ENCODE peak calls at places on chromosomes 16 and 17, in six cellular contexts. V, Y, S, H, D and C are unnamed samples.

GRCh38 chr16:49833055-49833454 is 22.9 kb downstream of the ZNF423 start:
- DNase-seq in Y (no peak), D (peak; percentile 44), S (peak; percentile 71), H (no peak), V (no peak), C (peak; percentile 45)

GRCh38 chr17:61312406-61313295 is 87.0 kb upstream of the TBX2 start:
- DNase-seq in H (no peak), Y (peak; percentile 42), D (no peak), S (no peak), V (no peak), C (no peak)

GRCh38 chr17:72126575-72127486 is 6.0 kb downstream of the SOX9 start:
- DNase-seq in H (no peak), D (no peak), S (peak; percentile 53), V (no peak), Y (no peak), C (no peak)

GRCh38 chr17:27469256-27469655 is 13.0 kb downstream of the KSR1 start:
- DNase-seq in H (no peak), D (no peak), V (no peak), S (no peak), Y (no peak), C (no peak)

GRCh38 chr17:41664587-41665565 is 23.8 kb upstream of the EIF1 start:
- DNase-seq in V (no peak), Y (no peak), H (no peak), S (no peak), D (peak; percentile 46), C (no peak)

GRCh38 chr16:65285128-65286120 is 163.6 kb upstream of the CDH11 start:
- DNase-seq in S (peak; percentile 22), D (no peak), H (no peak), V (no peak), Y (peak; percentile 67), C (no peak)

GRCh38 chr17:39580082-39580468 is 27.6 kb downstream of the NEUROD2 start:
- DNase-seq in D (no peak), H (no peak), V (no peak), Y (no peak), S (no peak), C (no peak)

GRCh38 chr17:56290486-56291118 is 137.3 kb downstream of the ANKFN1 start:
- DNase-seq in V (no peak), D (no peak), Y (no peak), H (no peak), S (no peak), C (no peak)

GRCh38 chr17:31197991-31198390 is 99.0 kb downstream of the OMG start:
- DNase-seq in D (no peak), V (no peak), S (no peak), H (no peak), Y (no peak), C (no peak)

GRCh38 chr16:74225278-74225677 is 71.3 kb upstream of the PSMD7 start:
- DNase-seq in H (no peak), D (no peak), V (no peak), Y (no peak), S (no peak), C (no peak)

GRCh38 chr16:23962001-23962400 is 126.2 kb downstream of the PRKCB start:
- DNase-seq in V (no peak), H (no peak), D (no peak), Y (no peak), S (no peak), C (no peak)

GRCh38 chr16:69408451-69408850 is 16.0 kb upstream of the CYB5B start:
- DNase-seq in V (no peak), S (peak; percentile 27), H (no peak), Y (no peak), D (peak; percentile 69), C (peak; percentile 29)

GRCh38 chr17:78242024-78242742 is 10.8 kb downstream of the TMEM235 start:
- DNase-seq in Y (no peak), V (no peak), D (no peak), H (no peak), S (no peak), C (no peak)

GRCh38 chr17:21524211-21524591 is 148.0 kb downstream of the KCNJ12 start:
- DNase-seq in Y (no peak), D (no peak), H (no peak), V (no peak), S (no peak), C (no peak)

GRCh38 chr17:8719291-8720246 is 25.1 kb downstream of the CCDC42 start:
- DNase-seq in S (no peak), V (no peak), D (no peak), H (no peak), Y (no peak), C (no peak)

GRCh38 chr16:78563905-78564304 is 464.5 kb downstream of the WWOX start:
- DNase-seq in H (no peak), V (no peak), Y (no peak), S (no peak), D (no peak), C (no peak)

GRCh38 chr17:19502517-19502916 is 31.1 kb upstream of the SLC47A1 start:
- DNase-seq in V (no peak), S (no peak), Y (no peak), D (no peak), H (peak; percentile 26), C (no peak)

GRCh38 chr17:48633266-48633816 is 7.2 kb upstream of the HOXB9 start:
- DNase-seq in D (peak; percentile 60), H (no peak), S (no peak), Y (no peak), V (no peak), C (no peak)

GRCh38 chr16:59591480-59591879 is 857.4 kb upstream of the GOT2 start:
- DNase-seq in Y (no peak), S (no peak), D (no peak), H (no peak), V (no peak), C (no peak)

GRCh38 chr17:13016881-13017622 is 775 bp downstream of the ELAC2 start:
- DNase-seq in D (no peak), H (no peak), Y (no peak), S (no peak), V (no peak), C (no peak)

GRCh38 chr17:63445065-63445464 is 1.0 kb downstream of the CYB561 start:
- DNase-seq in V (no peak), H (no peak), D (no peak), S (no peak), Y (no peak), C (no peak)

GRCh38 chr17:33262724-33263123 is 30.4 kb downstream of the ASIC2 start:
- DNase-seq in H (no peak), V (no peak), Y (no peak), D (no peak), S (no peak), C (no peak)

DNA sequence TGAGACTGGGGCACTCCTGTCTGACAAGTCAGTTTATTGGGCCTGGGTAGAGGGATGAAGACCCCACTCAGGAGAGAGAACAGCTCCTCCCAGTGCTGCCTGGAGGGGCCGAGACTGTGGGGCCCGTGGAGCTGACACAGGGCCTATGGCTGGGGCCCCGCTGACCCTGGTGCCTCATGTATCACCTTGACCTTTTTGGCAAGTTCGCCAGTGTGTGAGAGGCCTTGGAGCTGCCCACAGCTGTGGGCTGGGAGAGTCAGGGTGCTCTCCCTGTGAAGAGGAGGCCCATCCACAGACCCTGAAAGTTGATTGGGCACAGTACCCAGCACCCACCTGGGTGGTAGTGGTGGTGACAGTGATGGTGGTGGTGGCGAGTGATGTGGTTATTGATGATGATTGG is 28.9 kb downstream of the BAHCC1 start:
- DNase-seq in S (no peak), Y (no peak), D (no peak), V (no peak), H (no peak), C (no peak)
- H3K4me1 ChIP-seq in S (peaks cover 33% of the 10 kb centered on the region), Y (peaks cover 12% of the 10 kb centered on the region), D (peaks cover 45% of the 10 kb centered on the region), V (peaks cover 51% of the 10 kb centered on the region), H (peaks cover 10% of the 10 kb centered on the region), C (peaks cover 5% of the 10 kb centered on the region)

GRCh38 chr17:80195141-80195540 is 25.0 kb downstream of the SGSH start:
- DNase-seq in D (no peak), S (no peak), V (no peak), H (no peak), Y (no peak), C (no peak)

GRCh38 chr17:80196652-80197051 is 23.5 kb downstream of the SGSH start:
- DNase-seq in D (no peak), S (no peak), Y (no peak), H (no peak), V (no peak), C (no peak)

GRCh38 chr17:80201446-80201845 is 18.7 kb downstream of the SGSH start:
- DNase-seq in S (no peak), Y (no peak), H (no peak), D (no peak), V (no peak), C (no peak)

GRCh38 chr17:80195671-80196529 is 24.2 kb downstream of the SGSH start:
- DNase-seq in D (peak; percentile 42), Y (peak; percentile 26), S (no peak), H (peak; percentile 60), V (no peak), C (no peak)

DNA sequence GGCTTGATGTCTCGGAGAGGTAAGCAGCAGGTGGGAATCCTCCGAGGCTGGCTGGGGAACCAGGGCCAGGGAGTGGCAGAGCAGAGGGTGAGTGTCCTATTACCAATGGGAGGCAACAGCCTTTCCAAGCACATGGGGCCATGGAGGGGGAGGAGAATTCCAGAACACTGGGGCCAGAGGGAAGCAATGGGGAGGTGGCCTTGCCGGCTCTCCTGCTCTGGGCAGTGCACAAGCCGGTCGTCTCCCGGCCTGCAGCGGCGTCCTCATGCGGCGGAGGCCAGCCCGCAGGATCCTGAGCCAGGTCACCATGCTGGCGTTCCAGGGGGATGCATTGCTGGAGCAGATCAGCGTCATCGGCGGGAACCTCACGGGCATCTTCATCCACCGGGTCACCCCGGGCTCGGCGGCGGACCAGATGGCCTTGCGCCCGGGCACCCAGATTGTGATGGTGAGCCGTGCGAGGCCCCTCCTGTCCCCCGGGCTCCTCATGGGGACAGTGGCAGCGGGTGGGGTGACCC is 21.9 kb downstream of the SGSH start:
- DNase-seq in H (no peak), V (no peak), D (no peak), Y (peak; percentile 39), S (peak; percentile 26), C (no peak)
- H3K4me3 ChIP-seq in H (no peak overlapping the region), V (no peak overlapping the region), D (no peak overlapping the region), Y (no peak overlapping the region), S (no peak overlapping the region), C (no peak overlapping the region)

GRCh38 chr17:73891001-73891400 is 246.8 kb upstream of the SDK2 start:
- DNase-seq in V (no peak), D (no peak), S (no peak), Y (no peak), H (no peak), C (no peak)
- H3K4me1 ChIP-seq in V (no peaks in the 10 kb centered on the region), D (no peaks in the 10 kb centered on the region), S (no peaks in the 10 kb centered on the region), Y (no peaks in the 10 kb centered on the region), H (no peaks in the 10 kb centered on the region), C (no peaks in the 10 kb centered on the region)

DNA sequence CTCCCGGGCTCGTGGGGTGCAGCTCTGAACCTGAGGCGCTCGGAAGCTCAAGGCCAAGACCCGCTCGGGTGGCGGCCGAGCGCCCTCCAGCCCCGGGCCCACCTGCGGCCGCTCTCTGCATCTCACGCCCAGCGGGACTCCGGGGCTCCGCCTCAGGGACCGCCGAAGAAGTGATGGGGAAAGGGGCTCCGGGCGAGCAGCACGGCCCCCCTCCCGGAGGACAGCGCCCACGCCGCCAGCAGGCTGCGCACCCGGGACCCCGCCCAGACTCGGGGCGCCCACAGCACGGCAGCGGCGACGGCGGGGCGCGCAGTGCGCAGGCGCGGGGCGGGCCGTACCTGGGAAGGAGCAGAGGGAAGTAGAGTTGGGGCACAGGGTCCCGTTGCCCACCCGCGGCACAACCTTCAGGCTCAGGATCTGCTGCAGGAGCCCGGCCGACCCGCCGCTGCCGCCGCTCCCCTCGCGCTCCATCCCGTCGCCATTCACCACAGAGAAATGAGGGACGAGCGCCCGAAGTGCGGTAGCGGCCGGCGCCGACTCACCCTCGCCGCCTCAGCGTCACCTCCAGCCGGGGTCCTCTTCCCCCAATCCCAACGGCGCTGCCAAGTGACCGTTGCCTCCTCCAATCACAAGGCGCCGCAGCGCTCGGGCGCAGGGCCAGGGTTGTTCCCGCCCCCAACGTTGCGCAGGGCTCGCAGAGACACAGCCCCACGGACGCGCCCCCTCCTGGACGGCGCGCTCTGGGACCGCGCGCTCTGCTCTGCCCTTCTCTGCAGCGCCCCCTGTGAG is at the start of gene TMEM170A:
- DNase-seq in S (peak; percentile 100), Y (peak; percentile 99), V (peak; percentile 99), H (peak; percentile 98), D (peak; percentile 100), C (peak; percentile 99)
- H3K4me3 ChIP-seq in S (peak within 1 kb of the TSS; percentile 86), Y (peak within 1 kb of the TSS; percentile 91), V (peak within 1 kb of the TSS; percentile 79), H (peak within 1 kb of the TSS; percentile 91), D (peak within 1 kb of the TSS; percentile 96), C (peak within 1 kb of the TSS; percentile 70)